ENCODE peak calls at places on chromosomes 7 and 10, in four cellular contexts. One of them, this sample, is unnamed.

GRCh38 chr7:41809487-41810257 is 106.8 kb upstream of the INHBA start:
- DNase-seq in A549: no peak
- DNase-seq in Panc1: no peak
- DNase-seq in GM23338: no peak
- DNase-seq in this sample: no peak

GRCh38 chr10:29026065-29026797 is 262.6 kb upstream of the LYZL1 start:
- DNase-seq in A549: no peak
- DNase-seq in GM23338: peak; percentile 92
- DNase-seq in Panc1: no peak
- DNase-seq in this sample: no peak

GRCh38 chr10:43135656-43136055 is 2.6 kb upstream of the CSGALNACT2 start:
- DNase-seq in GM23338: no peak
- DNase-seq in A549: no peak
- DNase-seq in Panc1: no peak
- DNase-seq in this sample: no peak

GRCh38 chr7:45061352-45061751 is 27.4 kb downstream of the NACAD start:
- DNase-seq in GM23338: no peak
- DNase-seq in A549: no peak
- DNase-seq in Panc1: no peak
- DNase-seq in this sample: no peak

GRCh38 chr10:60446855-60447254 is 57.2 kb upstream of the ANK3 start:
- DNase-seq in Panc1: no peak
- DNase-seq in GM23338: no peak
- DNase-seq in A549: no peak
- DNase-seq in this sample: peak; percentile 32

GRCh38 chr10:71984798-71985388 is 20.7 kb downstream of the CHST3 start:
- DNase-seq in Panc1: no peak
- DNase-seq in GM23338: no peak
- DNase-seq in A549: no peak
- DNase-seq in this sample: no peak

GRCh38 chr7:129952164-129952652 is 552 bp downstream of the UBE2H start:
- DNase-seq in GM23338: peak; percentile 47
- DNase-seq in A549: no peak
- DNase-seq in Panc1: no peak
- DNase-seq in this sample: no peak

GRCh38 chr7:70585071-70585470 is 546.9 kb upstream of the GALNT17 start:
- DNase-seq in Panc1: no peak
- DNase-seq in GM23338: peak; percentile 72
- DNase-seq in A549: no peak
- DNase-seq in this sample: no peak

GRCh38 chr7:5143935-5144903 is 45.8 kb upstream of the WIPI2 start:
- DNase-seq in Panc1: no peak
- DNase-seq in A549: no peak
- DNase-seq in GM23338: peak; percentile 41
- DNase-seq in this sample: peak; percentile 18

GRCh38 chr7:26081627-26082026 is 70.4 kb upstream of the NFE2L3 start:
- DNase-seq in Panc1: no peak
- DNase-seq in A549: no peak
- DNase-seq in GM23338: peak; percentile 58
- DNase-seq in this sample: no peak

GRCh38 chr10:17423641-17424186 is 30.7 kb downstream of the ST8SIA6 start:
- DNase-seq in GM23338: no peak
- DNase-seq in A549: no peak
- DNase-seq in Panc1: no peak
- DNase-seq in this sample: no peak

GRCh38 chr10:36817898-36818297 is 307.5 kb upstream of the ANKRD30A start:
- DNase-seq in Panc1: no peak
- DNase-seq in A549: no peak
- DNase-seq in GM23338: peak; percentile 46
- DNase-seq in this sample: no peak

GRCh38 chr10:7913122-7913872 is 95.0 kb downstream of the TAF3 start:
- DNase-seq in A549: no peak
- DNase-seq in GM23338: peak; percentile 25
- DNase-seq in Panc1: no peak
- DNase-seq in this sample: no peak

GRCh38 chr10:96655577-96656213 is 64.6 kb downstream of the PIK3AP1 start:
- DNase-seq in Panc1: no peak
- DNase-seq in GM23338: no peak
- DNase-seq in A549: no peak
- DNase-seq in this sample: peak; percentile 86

GRCh38 chr7:2808891-2809660 is 35.0 kb downstream of the GNA12 start:
- DNase-seq in Panc1: no peak
- DNase-seq in GM23338: peak; percentile 0
- DNase-seq in A549: no peak
- DNase-seq in this sample: peak; percentile 68

GRCh38 chr7:921581-922333 is 32.7 kb downstream of the ADAP1 start:
- DNase-seq in Panc1: no peak
- DNase-seq in GM23338: no peak
- DNase-seq in A549: no peak
- DNase-seq in this sample: no peak

DNA sequence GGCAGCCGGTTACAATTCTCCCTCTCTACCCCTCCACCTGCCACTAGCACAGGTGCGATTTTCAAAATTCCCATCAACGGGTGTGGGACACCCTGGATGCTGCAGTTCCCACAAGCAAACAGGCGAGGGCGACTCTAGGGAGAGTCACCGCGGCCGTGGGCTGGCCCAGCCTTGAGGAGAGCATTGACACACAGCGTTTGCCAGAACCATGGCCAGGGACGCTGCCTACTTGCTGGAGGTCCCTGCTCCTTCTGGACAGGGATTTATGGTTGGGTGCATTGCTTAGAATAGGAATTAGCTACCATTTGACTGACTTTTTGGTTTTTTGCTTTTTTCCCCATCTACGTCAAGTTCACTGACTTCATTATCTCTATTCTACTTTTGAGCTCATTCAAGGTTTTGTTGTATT is 19.0 kb upstream of the CLDN4 start:
- DNase-seq in A549: peak; percentile 67
- DNase-seq in GM23338: peak; percentile 95
- DNase-seq in Panc1: no peak
- DNase-seq in this sample: peak; percentile 44
- TF ChIP-seq REST in A549: peak; percentile 62
- TF ChIP-seq REST in GM23338: peak; percentile 65
- TF ChIP-seq REST in Panc1: peak; percentile 69
- TF ChIP-seq REST in this sample: peak; percentile 77

DNA sequence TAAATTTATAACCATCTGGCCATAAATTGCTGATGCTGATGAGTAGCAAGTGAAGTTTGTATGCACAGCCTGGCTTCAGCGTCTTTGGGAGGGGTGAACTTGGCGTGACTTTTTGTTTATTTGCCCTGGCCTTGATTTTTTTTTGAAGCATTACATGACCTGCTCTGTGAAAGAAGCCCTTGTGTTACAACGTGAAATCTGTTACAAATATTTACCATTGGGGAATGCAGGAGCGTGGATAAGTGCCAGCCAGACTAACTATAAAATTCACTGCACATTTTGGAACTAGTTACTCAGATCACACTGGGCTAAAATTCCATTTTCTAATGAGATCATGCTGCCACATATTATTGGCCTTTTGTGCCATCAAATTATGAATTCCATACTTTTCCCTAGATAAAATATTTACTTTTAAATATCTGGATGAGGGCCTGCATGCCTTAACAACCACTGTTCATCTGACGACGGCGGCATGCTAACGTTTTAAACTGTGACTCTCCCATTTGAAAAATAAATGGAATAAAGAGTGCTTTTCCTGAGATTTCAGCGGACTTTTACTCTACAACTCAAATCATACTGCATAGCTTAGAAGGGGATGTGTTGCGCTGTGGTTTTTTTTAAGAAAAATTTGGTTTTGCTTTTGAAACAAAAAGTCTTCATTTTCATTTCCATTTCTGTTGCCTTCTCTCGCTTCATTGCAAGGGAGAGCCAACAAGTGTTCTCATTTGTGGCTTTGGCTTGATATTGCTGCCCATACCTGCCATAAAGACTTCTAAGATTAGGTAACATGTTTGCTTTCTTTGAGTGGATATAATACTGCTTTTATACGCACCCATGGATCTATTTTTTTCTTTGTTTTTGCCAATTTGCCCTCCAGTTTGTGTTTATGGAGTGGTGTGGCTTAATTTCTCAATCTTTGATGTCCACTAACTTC is 352.2 kb downstream of the TFEC start:
- DNase-seq in A549: no peak
- DNase-seq in Panc1: no peak
- DNase-seq in GM23338: no peak
- DNase-seq in this sample: no peak
- TF ChIP-seq REST in A549: no peak
- TF ChIP-seq REST in Panc1: no peak
- TF ChIP-seq REST in GM23338: no peak
- TF ChIP-seq REST in this sample: no peak

GRCh38 chr7:143885951-143886350 is 16.0 kb downstream of the TCAF1 start:
- DNase-seq in GM23338: no peak
- DNase-seq in A549: no peak
- DNase-seq in Panc1: no peak
- DNase-seq in this sample: no peak

GRCh38 chr7:143884978-143885559 is 16.9 kb downstream of the TCAF1 start:
- DNase-seq in A549: no peak
- DNase-seq in Panc1: no peak
- DNase-seq in GM23338: peak; percentile 92
- DNase-seq in this sample: no peak

GRCh38 chr7:143884276-143884977 is 17.5 kb downstream of the TCAF1 start:
- DNase-seq in GM23338: no peak
- DNase-seq in Panc1: no peak
- DNase-seq in A549: no peak
- DNase-seq in this sample: no peak

GRCh38 chr7:143882020-143882610 is 19.9 kb downstream of the TCAF1 start:
- DNase-seq in GM23338: peak; percentile 74
- DNase-seq in A549: no peak
- DNase-seq in Panc1: no peak
- DNase-seq in this sample: no peak

DNA sequence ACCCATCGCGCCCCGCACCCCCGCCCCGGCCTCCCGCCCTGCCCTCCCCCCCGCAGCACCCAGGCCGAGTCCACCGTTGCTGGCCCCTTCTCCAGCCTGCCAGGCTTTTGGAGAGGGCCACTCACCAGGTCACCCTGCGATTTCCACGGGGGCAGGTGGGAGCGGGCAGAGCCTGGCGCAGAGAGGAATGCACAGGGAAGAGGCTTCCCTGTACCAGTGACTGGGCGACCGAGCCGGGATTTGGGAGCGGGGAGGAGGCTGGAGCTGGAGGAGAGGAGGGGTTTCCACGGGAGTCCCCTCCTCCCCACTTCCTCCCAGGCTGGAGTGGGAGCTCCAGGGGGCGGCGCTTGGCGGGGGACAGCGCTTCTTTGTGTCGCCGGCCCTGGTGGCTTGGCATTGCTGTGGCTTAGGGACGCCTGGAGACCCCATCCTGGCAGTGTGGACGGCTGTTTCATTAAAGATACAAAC is 19.3 kb downstream of the TCAF1 start:
- DNase-seq in GM23338: peak; percentile 49
- DNase-seq in A549: no peak
- DNase-seq in Panc1: no peak
- DNase-seq in this sample: no peak
- TF ChIP-seq REST in GM23338: no peak
- TF ChIP-seq REST in A549: no peak
- TF ChIP-seq REST in Panc1: no peak
- TF ChIP-seq REST in this sample: no peak

GRCh38 chr10:126504761-126505112 is 116.5 kb upstream of the ADAM12 start:
- DNase-seq in GM23338: no peak
- DNase-seq in A549: no peak
- DNase-seq in Panc1: no peak
- DNase-seq in this sample: no peak

GRCh38 chr10:126504051-126504760 is 115.9 kb upstream of the ADAM12 start:
- DNase-seq in A549: peak; percentile 66
- DNase-seq in GM23338: peak; percentile 87
- DNase-seq in Panc1: peak; percentile 15
- DNase-seq in this sample: no peak

GRCh38 chr10:126511917-126512487 is 123.7 kb upstream of the ADAM12 start:
- DNase-seq in A549: no peak
- DNase-seq in Panc1: no peak
- DNase-seq in GM23338: peak; percentile 8
- DNase-seq in this sample: no peak

GRCh38 chr10:126508535-126509040 is 120.3 kb upstream of the ADAM12 start:
- DNase-seq in A549: no peak
- DNase-seq in GM23338: peak; percentile 8
- DNase-seq in Panc1: no peak
- DNase-seq in this sample: no peak

DNA sequence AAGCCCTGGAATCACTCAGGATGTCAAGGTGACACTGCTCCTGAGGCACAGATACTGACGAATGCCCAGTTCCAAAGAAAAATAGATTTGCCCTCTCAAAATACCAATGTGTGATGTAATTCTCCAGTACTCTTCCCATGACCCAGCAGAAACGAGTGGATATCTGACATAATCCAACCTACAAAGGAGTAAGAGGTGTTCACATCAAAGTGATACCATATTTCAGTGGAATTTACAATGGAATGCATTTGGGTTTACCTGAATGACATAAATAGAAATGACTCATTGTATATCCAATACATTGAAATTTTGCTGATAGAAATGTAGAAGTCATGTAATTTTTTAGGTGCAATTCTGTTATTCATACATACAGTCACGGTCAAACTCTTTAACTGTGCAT is 120.9 kb upstream of the ADAM12 start:
- DNase-seq in Panc1: no peak
- DNase-seq in A549: no peak
- DNase-seq in GM23338: no peak
- DNase-seq in this sample: no peak
- TF ChIP-seq REST in Panc1: no peak
- TF ChIP-seq REST in A549: no peak
- TF ChIP-seq REST in GM23338: no peak
- TF ChIP-seq REST in this sample: no peak

GRCh38 chr10:62433181-62433692 is 59.1 kb downstream of the ZNF365 start:
- DNase-seq in A549: peak; percentile 76
- DNase-seq in GM23338: no peak
- DNase-seq in Panc1: peak; percentile 69
- DNase-seq in this sample: peak; percentile 20
- TF ChIP-seq REST in A549: no peak
- TF ChIP-seq REST in GM23338: no peak
- TF ChIP-seq REST in Panc1: no peak
- TF ChIP-seq REST in this sample: no peak

GRCh38 chr10:21517983-21518628 is 7.4 kb downstream of the SKIDA1 start:
- DNase-seq in Panc1: no peak
- DNase-seq in GM23338: peak; percentile 53
- DNase-seq in A549: no peak
- DNase-seq in this sample: no peak

GRCh38 chr10:21519327-21519933 is 6.1 kb downstream of the SKIDA1 start:
- DNase-seq in A549: no peak
- DNase-seq in Panc1: no peak
- DNase-seq in GM23338: no peak
- DNase-seq in this sample: no peak

GRCh38 chr10:21519981-21520436 is 5.5 kb downstream of the SKIDA1 start:
- DNase-seq in Panc1: no peak
- DNase-seq in A549: no peak
- DNase-seq in GM23338: no peak
- DNase-seq in this sample: no peak

GRCh38 chr10:21517134-21517982 is 8.1 kb downstream of the SKIDA1 start:
- DNase-seq in GM23338: peak; percentile 92
- DNase-seq in A549: peak; percentile 56
- DNase-seq in Panc1: no peak
- DNase-seq in this sample: no peak

GRCh38 chr10:21518629-21519321 is 6.7 kb downstream of the SKIDA1 start:
- DNase-seq in GM23338: no peak
- DNase-seq in A549: no peak
- DNase-seq in Panc1: no peak
- DNase-seq in this sample: no peak
- TF ChIP-seq REST in GM23338: no peak
- TF ChIP-seq REST in A549: no peak
- TF ChIP-seq REST in Panc1: no peak
- TF ChIP-seq REST in this sample: no peak